ENCODE peak calls at places on chromosomes 12 and 14, in eight cellular contexts. A is cardiac fibroblast, W is H7, G is brain microvascular endothelial cell, Y is left ventricle myocardium superior, F is thoracic aorta, N is NCI-H748 treated with DMSO at 0.1 percent for 48 hours, U is H54. X is an unnamed sample.

GRCh38 chr12:9096563-9097176 is 19.0 kb downstream of the A2M start:
- DNase-seq in A (no peak), W (no peak), G (no peak), Y (no peak), F (no peak), N (no peak), U (no peak), X (no peak)

GRCh38 chr12:34190054-34190453 is 167.8 kb downstream of the ALG10 start:
- DNase-seq in A (no peak), W (no peak), G (no peak), Y (no peak), F (no peak), N (no peak), U (no peak), X (no peak)

GRCh38 chr12:132407525-132407924 is 78.1 kb upstream of the GALNT9 start:
- DNase-seq in A (no peak), W (no peak), G (no peak), Y (no peak), F (no peak), N (no peak), U (no peak), X (peak)

GRCh38 chr14:24273422-24273998 is 2.1 kb upstream of the RABGGTA start:
- DNase-seq in A (peak), W (no peak), G (no peak), Y (no peak), F (no peak), N (no peak), U (no peak), X (no peak)

GRCh38 chr12:93518725-93519124 is 51.4 kb downstream of the MRPL42 start:
- DNase-seq in A (peak), W (no peak), G (peak), Y (no peak), F (no peak), N (no peak), U (peak), X (no peak)

GRCh38 chr14:95121911-95122696 is 35.2 kb downstream of the DICER1 start:
- DNase-seq in A (no peak), W (no peak), G (no peak), Y (no peak), F (no peak), N (no peak), U (no peak), X (no peak)

GRCh38 chr12:114314403-114314802 is 91.5 kb downstream of the TBX5 start:
- DNase-seq in A (no peak), W (no peak), G (no peak), Y (no peak), F (no peak), N (no peak), U (no peak), X (no peak)

GRCh38 chr12:2489266-2489665 is 305.5 kb upstream of the FKBP4 start:
- DNase-seq in A (no peak), W (peak), G (no peak), Y (no peak), F (no peak), N (no peak), U (no peak), X (no peak)

GRCh38 chr12:10940389-10940788 is 1.3 kb upstream of the TAS2R14 start:
- DNase-seq in A (peak), W (no peak), G (peak), Y (no peak), F (no peak), N (no peak), U (peak), X (no peak)

X was measured in right cardiac atrium.